ENCODE peak calls at places on chromosomes 5 and 9, in nine cellular contexts. One of them, this sample, is unnamed.

GRCh38 chr9:111959960-111960359 is 63.3 kb downstream of the UGCG start:
- DNase-seq in cardiac muscle cell: no peak
- DNase-seq in left ventricle myocardium inferior: no peak
- DNase-seq in lower leg skin: no peak
- DNase-seq in testis: no peak
- DNase-seq in A549: peak; percentile 45
- DNase-seq in adipocyte: no peak
- DNase-seq in dorsolateral prefrontal cortex: no peak
- DNase-seq in Karpas-422: no peak
- DNase-seq in this sample: no peak

GRCh38 chr5:29469581-29469980 is 1723.9 kb upstream of the CDH6 start:
- DNase-seq in cardiac muscle cell: no peak
- DNase-seq in left ventricle myocardium inferior: no peak
- DNase-seq in lower leg skin: no peak
- DNase-seq in testis: no peak
- DNase-seq in A549: no peak
- DNase-seq in adipocyte: no peak
- DNase-seq in dorsolateral prefrontal cortex: no peak
- DNase-seq in Karpas-422: no peak
- DNase-seq in this sample: no peak

GRCh38 chr5:172659909-172660628 is 19.0 kb downstream of the NEURL1B start:
- DNase-seq in cardiac muscle cell: peak; percentile 93
- DNase-seq in left ventricle myocardium inferior: peak; percentile 91
- DNase-seq in lower leg skin: peak; percentile 63
- DNase-seq in testis: peak; percentile 77
- DNase-seq in A549: peak; percentile 45
- DNase-seq in adipocyte: peak; percentile 76
- DNase-seq in dorsolateral prefrontal cortex: peak; percentile 85
- DNase-seq in Karpas-422: no peak
- DNase-seq in this sample: peak; percentile 94

GRCh38 chr9:95494022-95494415 is 22.8 kb downstream of the PTCH1 start:
- DNase-seq in cardiac muscle cell: no peak
- DNase-seq in left ventricle myocardium inferior: no peak
- DNase-seq in lower leg skin: no peak
- DNase-seq in testis: no peak
- DNase-seq in A549: no peak
- DNase-seq in adipocyte: no peak
- DNase-seq in dorsolateral prefrontal cortex: peak; percentile 64
- DNase-seq in Karpas-422: peak; percentile 94
- DNase-seq in this sample: no peak

GRCh38 chr5:142618125-142618524 is 67.8 kb downstream of the FGF1 start:
- DNase-seq in cardiac muscle cell: no peak
- DNase-seq in left ventricle myocardium inferior: no peak
- DNase-seq in lower leg skin: no peak
- DNase-seq in testis: no peak
- DNase-seq in A549: no peak
- DNase-seq in adipocyte: peak; percentile 35
- DNase-seq in dorsolateral prefrontal cortex: no peak
- DNase-seq in Karpas-422: no peak
- DNase-seq in this sample: peak; percentile 16

GRCh38 chr9:33306037-33306436 is 15.7 kb downstream of the NFX1 start:
- DNase-seq in cardiac muscle cell: no peak
- DNase-seq in left ventricle myocardium inferior: no peak
- DNase-seq in lower leg skin: no peak
- DNase-seq in testis: no peak
- DNase-seq in A549: no peak
- DNase-seq in adipocyte: no peak
- DNase-seq in dorsolateral prefrontal cortex: no peak
- DNase-seq in Karpas-422: no peak
- DNase-seq in this sample: no peak

GRCh38 chr9:22103650-22104575 is 94.8 kb upstream of the CDKN2B start:
- DNase-seq in cardiac muscle cell: no peak
- DNase-seq in left ventricle myocardium inferior: no peak
- DNase-seq in lower leg skin: no peak
- DNase-seq in testis: no peak
- DNase-seq in A549: no peak
- DNase-seq in adipocyte: peak; percentile 57
- DNase-seq in dorsolateral prefrontal cortex: no peak
- DNase-seq in Karpas-422: no peak
- DNase-seq in this sample: no peak

GRCh38 chr5:147509710-147510651 is at the start of gene DPYSL3:
- DNase-seq in cardiac muscle cell: peak; percentile 86
- DNase-seq in left ventricle myocardium inferior: peak; percentile 74
- DNase-seq in lower leg skin: peak; percentile 51
- DNase-seq in testis: peak; percentile 69
- DNase-seq in A549: peak; percentile 73
- DNase-seq in adipocyte: peak; percentile 92
- DNase-seq in dorsolateral prefrontal cortex: peak; percentile 79
- DNase-seq in Karpas-422: no peak
- DNase-seq in this sample: peak; percentile 80

GRCh38 chr5:89353837-89354551 is 471.0 kb upstream of the MEF2C start:
- DNase-seq in cardiac muscle cell: no peak
- DNase-seq in left ventricle myocardium inferior: no peak
- DNase-seq in lower leg skin: no peak
- DNase-seq in testis: no peak
- DNase-seq in A549: no peak
- DNase-seq in adipocyte: no peak
- DNase-seq in dorsolateral prefrontal cortex: no peak
- DNase-seq in Karpas-422: no peak
- DNase-seq in this sample: no peak

GRCh38 chr9:89419978-89420394 is 77.9 kb downstream of the SEMA4D start:
- DNase-seq in cardiac muscle cell: no peak
- DNase-seq in left ventricle myocardium inferior: no peak
- DNase-seq in lower leg skin: no peak
- DNase-seq in testis: no peak
- DNase-seq in A549: no peak
- DNase-seq in adipocyte: no peak
- DNase-seq in dorsolateral prefrontal cortex: no peak
- DNase-seq in Karpas-422: no peak
- DNase-seq in this sample: no peak

GRCh38 chr5:6633469-6634326 is 458 bp downstream of the SRD5A1 start:
- DNase-seq in cardiac muscle cell: peak; percentile 11
- DNase-seq in left ventricle myocardium inferior: no peak
- DNase-seq in lower leg skin: no peak
- DNase-seq in testis: peak; percentile 51
- DNase-seq in A549: peak; percentile 11
- DNase-seq in adipocyte: peak; percentile 73
- DNase-seq in dorsolateral prefrontal cortex: peak; percentile 52
- DNase-seq in Karpas-422: peak; percentile 65
- DNase-seq in this sample: peak; percentile 71

GRCh38 chr5:168315991-168316578 is 24.6 kb downstream of the WWC1 start:
- DNase-seq in cardiac muscle cell: no peak
- DNase-seq in left ventricle myocardium inferior: no peak
- DNase-seq in lower leg skin: no peak
- DNase-seq in testis: no peak
- DNase-seq in A549: no peak
- DNase-seq in adipocyte: no peak
- DNase-seq in dorsolateral prefrontal cortex: no peak
- DNase-seq in Karpas-422: no peak
- DNase-seq in this sample: no peak

GRCh38 chr5:135669416-135669815 is 90.6 kb upstream of the CXCL14 start:
- DNase-seq in cardiac muscle cell: no peak
- DNase-seq in left ventricle myocardium inferior: no peak
- DNase-seq in lower leg skin: no peak
- DNase-seq in testis: no peak
- DNase-seq in A549: no peak
- DNase-seq in adipocyte: no peak
- DNase-seq in dorsolateral prefrontal cortex: no peak
- DNase-seq in Karpas-422: no peak
- DNase-seq in this sample: no peak

GRCh38 chr5:126138475-126139005 is 284.7 kb upstream of the GRAMD2B start:
- DNase-seq in cardiac muscle cell: peak; percentile 60
- DNase-seq in left ventricle myocardium inferior: no peak
- DNase-seq in lower leg skin: no peak
- DNase-seq in testis: no peak
- DNase-seq in A549: no peak
- DNase-seq in adipocyte: peak; percentile 60
- DNase-seq in dorsolateral prefrontal cortex: no peak
- DNase-seq in Karpas-422: no peak
- DNase-seq in this sample: no peak

GRCh38 chr5:97192580-97193421 is 9.8 kb upstream of the RIOK2 start:
- DNase-seq in cardiac muscle cell: no peak
- DNase-seq in left ventricle myocardium inferior: no peak
- DNase-seq in lower leg skin: no peak
- DNase-seq in testis: no peak
- DNase-seq in A549: no peak
- DNase-seq in adipocyte: no peak
- DNase-seq in dorsolateral prefrontal cortex: no peak
- DNase-seq in Karpas-422: no peak
- DNase-seq in this sample: no peak
- H3K4me3 ChIP-seq in cardiac muscle cell: no peak overlapping the region
- H3K4me3 ChIP-seq in left ventricle myocardium inferior: no peak overlapping the region
- H3K4me3 ChIP-seq in lower leg skin: no peak overlapping the region
- H3K4me3 ChIP-seq in testis: no peak overlapping the region
- H3K4me3 ChIP-seq in A549: no peak overlapping the region
- H3K4me3 ChIP-seq in adipocyte: no peak overlapping the region
- H3K4me3 ChIP-seq in dorsolateral prefrontal cortex: no peak overlapping the region
- H3K4me3 ChIP-seq in Karpas-422: no peak overlapping the region
- H3K4me3 ChIP-seq in this sample: no peak overlapping the region

DNA sequence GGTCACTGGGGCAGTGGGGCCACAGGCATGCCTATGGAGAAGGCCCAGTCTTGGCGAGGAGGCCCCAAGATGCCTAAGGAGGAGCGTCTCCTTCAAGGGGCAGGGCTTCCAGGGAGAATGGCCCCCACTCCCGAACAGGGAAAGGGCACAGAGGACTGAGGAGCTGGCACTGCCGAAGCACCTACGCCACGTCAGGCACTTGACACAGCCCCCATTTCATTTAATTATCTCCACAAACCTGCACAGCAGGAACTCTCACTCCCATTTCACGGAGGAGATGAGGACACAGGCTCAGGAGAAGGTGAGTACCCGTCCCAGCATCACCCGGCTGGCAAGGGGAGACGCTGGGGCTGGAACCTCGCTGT is 26.0 kb downstream of the EGR1 start:
- DNase-seq in cardiac muscle cell: no peak
- DNase-seq in left ventricle myocardium inferior: no peak
- DNase-seq in lower leg skin: no peak
- DNase-seq in testis: no peak
- DNase-seq in A549: no peak
- DNase-seq in adipocyte: no peak
- DNase-seq in dorsolateral prefrontal cortex: no peak
- DNase-seq in Karpas-422: no peak
- DNase-seq in this sample: no peak
- H3K4me3 ChIP-seq in cardiac muscle cell: peak overlapping the region; percentile 40
- H3K4me3 ChIP-seq in left ventricle myocardium inferior: peak overlapping the region; percentile 71
- H3K4me3 ChIP-seq in lower leg skin: peak overlapping the region; percentile 32
- H3K4me3 ChIP-seq in testis: peak overlapping the region; percentile 65
- H3K4me3 ChIP-seq in A549: peak overlapping the region; percentile 50
- H3K4me3 ChIP-seq in adipocyte: peak overlapping the region; percentile 77
- H3K4me3 ChIP-seq in dorsolateral prefrontal cortex: peak overlapping the region; percentile 68
- H3K4me3 ChIP-seq in Karpas-422: peak overlapping the region; percentile 65
- H3K4me3 ChIP-seq in this sample: peak overlapping the region; percentile 66

DNA sequence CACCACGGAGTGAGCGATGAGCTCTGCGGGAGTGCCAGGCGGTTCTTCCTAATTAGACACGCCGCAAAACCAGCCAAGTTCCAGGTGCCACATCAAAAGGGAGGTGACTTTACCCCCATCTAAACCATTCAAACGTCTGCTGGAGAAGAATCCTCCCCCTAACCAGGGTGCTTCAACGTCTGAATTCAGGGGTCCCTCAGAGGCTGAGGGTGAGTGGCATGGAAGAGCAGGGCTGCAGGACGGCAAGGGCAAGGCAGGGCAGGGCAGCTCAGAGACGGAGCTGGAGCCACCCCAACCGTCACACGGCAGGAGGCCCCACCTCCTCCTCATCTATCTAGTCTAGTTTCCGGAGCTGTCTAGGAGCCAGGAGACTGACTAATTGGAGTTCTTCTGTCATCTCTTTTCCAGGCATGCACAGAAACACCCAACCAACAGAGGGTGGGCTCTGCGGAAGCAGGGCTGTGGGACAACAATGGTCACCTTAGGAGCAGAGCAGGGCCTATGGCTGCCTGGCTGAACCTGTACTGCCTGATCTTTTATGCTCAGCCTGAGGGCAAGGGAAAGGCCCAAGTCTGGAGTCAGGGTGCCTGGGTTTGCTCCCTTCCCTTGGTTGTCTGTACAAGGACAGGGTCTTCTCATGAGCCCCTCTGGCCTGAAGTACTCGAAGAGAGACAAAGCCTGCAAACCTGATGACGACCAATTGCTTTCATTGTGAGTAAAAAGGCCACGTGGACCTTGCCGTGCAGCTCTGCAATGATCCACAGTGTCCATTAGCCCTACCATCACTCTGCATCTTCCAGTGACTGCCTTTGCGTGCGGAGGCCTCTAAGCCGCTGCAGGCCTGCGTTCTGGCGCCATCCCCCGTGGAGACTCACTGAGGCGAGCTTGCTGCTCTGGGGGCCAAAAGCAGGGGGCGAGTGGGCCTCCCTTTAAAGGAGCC is 81.0 kb upstream of the SLC25A51 start:
- DNase-seq in cardiac muscle cell: no peak
- DNase-seq in left ventricle myocardium inferior: peak; percentile 40
- DNase-seq in lower leg skin: no peak
- DNase-seq in testis: no peak
- DNase-seq in A549: no peak
- DNase-seq in adipocyte: peak; percentile 45
- DNase-seq in dorsolateral prefrontal cortex: no peak
- DNase-seq in Karpas-422: no peak
- DNase-seq in this sample: peak; percentile 77
- H3K4me3 ChIP-seq in cardiac muscle cell: no peak overlapping the region
- H3K4me3 ChIP-seq in left ventricle myocardium inferior: no peak overlapping the region
- H3K4me3 ChIP-seq in lower leg skin: no peak overlapping the region
- H3K4me3 ChIP-seq in testis: no peak overlapping the region
- H3K4me3 ChIP-seq in A549: no peak overlapping the region
- H3K4me3 ChIP-seq in adipocyte: no peak overlapping the region
- H3K4me3 ChIP-seq in dorsolateral prefrontal cortex: no peak overlapping the region
- H3K4me3 ChIP-seq in Karpas-422: no peak overlapping the region
- H3K4me3 ChIP-seq in this sample: no peak overlapping the region

GRCh38 chr5:14671414-14671813 is 6.9 kb downstream of the OTULIN start:
- DNase-seq in cardiac muscle cell: no peak
- DNase-seq in left ventricle myocardium inferior: no peak
- DNase-seq in lower leg skin: no peak
- DNase-seq in testis: no peak
- DNase-seq in A549: peak; percentile 19
- DNase-seq in adipocyte: no peak
- DNase-seq in dorsolateral prefrontal cortex: no peak
- DNase-seq in Karpas-422: no peak
- DNase-seq in this sample: no peak
- H3K4me3 ChIP-seq in cardiac muscle cell: no peak overlapping the region
- H3K4me3 ChIP-seq in left ventricle myocardium inferior: no peak overlapping the region
- H3K4me3 ChIP-seq in lower leg skin: no peak overlapping the region
- H3K4me3 ChIP-seq in testis: no peak overlapping the region
- H3K4me3 ChIP-seq in A549: no peak overlapping the region
- H3K4me3 ChIP-seq in adipocyte: no peak overlapping the region
- H3K4me3 ChIP-seq in dorsolateral prefrontal cortex: no peak overlapping the region
- H3K4me3 ChIP-seq in Karpas-422: peak overlapping the region; percentile 41
- H3K4me3 ChIP-seq in this sample: no peak overlapping the region